ENCODE peak calls at places on chromosomes 6 and 20, in nine cellular contexts. One of them, this sample, is unnamed.

GRCh38 chr20:23954008-23954745 is 34.4 kb downstream of the GGTLC1 start:
- DNase-seq in hypothalamus: no peak
- DNase-seq in naive thymus-derived CD8-positive, alpha-beta T cell: no peak
- DNase-seq in GM04503: no peak
- DNase-seq in right cardiac atrium: no peak
- DNase-seq in AG20443: no peak
- DNase-seq in activated gamma-delta T cell: no peak
- DNase-seq in stimulated activated naive B cell treated with anti-CD40 and anti-IgM and Interleukin-4, amounts not matched to agents 10 μg/mL and 1 μg/mL and 100 μg/mL, for 72 hours: no peak
- DNase-seq in HS-5: no peak
- DNase-seq in this sample: no peak

GRCh38 chr20:19631410-19631809 is 126.6 kb upstream of the RIN2 start:
- DNase-seq in right cardiac atrium: no peak
- DNase-seq in HS-5: no peak
- DNase-seq in activated gamma-delta T cell: no peak
- DNase-seq in GM04503: no peak
- DNase-seq in hypothalamus: no peak
- DNase-seq in AG20443: no peak
- DNase-seq in stimulated activated naive B cell treated with anti-CD40 and anti-IgM and Interleukin-4, amounts not matched to agents 10 μg/mL and 1 μg/mL and 100 μg/mL, for 72 hours: no peak
- DNase-seq in naive thymus-derived CD8-positive, alpha-beta T cell: no peak
- DNase-seq in this sample: no peak

GRCh38 chr6:135021310-135022049 is 33.1 kb downstream of the HBS1L start:
- DNase-seq in HS-5: no peak
- DNase-seq in hypothalamus: no peak
- DNase-seq in GM04503: no peak
- DNase-seq in naive thymus-derived CD8-positive, alpha-beta T cell: no peak
- DNase-seq in activated gamma-delta T cell: no peak
- DNase-seq in right cardiac atrium: no peak
- DNase-seq in stimulated activated naive B cell treated with anti-CD40 and anti-IgM and Interleukin-4, amounts not matched to agents 10 μg/mL and 1 μg/mL and 100 μg/mL, for 72 hours: no peak
- DNase-seq in AG20443: no peak
- DNase-seq in this sample: no peak

GRCh38 chr6:160079686-160080043 is 42.0 kb upstream of the SLC22A1 start:
- DNase-seq in GM04503: no peak
- DNase-seq in activated gamma-delta T cell: no peak
- DNase-seq in stimulated activated naive B cell treated with anti-CD40 and anti-IgM and Interleukin-4, amounts not matched to agents 10 μg/mL and 1 μg/mL and 100 μg/mL, for 72 hours: no peak
- DNase-seq in naive thymus-derived CD8-positive, alpha-beta T cell: no peak
- DNase-seq in hypothalamus: no peak
- DNase-seq in right cardiac atrium: no peak
- DNase-seq in HS-5: no peak
- DNase-seq in AG20443: no peak
- DNase-seq in this sample: no peak

GRCh38 chr6:17709476-17709875 is 2.8 kb upstream of the NUP153 start:
- DNase-seq in AG20443: no peak
- DNase-seq in right cardiac atrium: no peak
- DNase-seq in HS-5: no peak
- DNase-seq in naive thymus-derived CD8-positive, alpha-beta T cell: no peak
- DNase-seq in GM04503: no peak
- DNase-seq in activated gamma-delta T cell: no peak
- DNase-seq in hypothalamus: no peak
- DNase-seq in stimulated activated naive B cell treated with anti-CD40 and anti-IgM and Interleukin-4, amounts not matched to agents 10 μg/mL and 1 μg/mL and 100 μg/mL, for 72 hours: no peak
- DNase-seq in this sample: no peak

GRCh38 chr6:98777762-98778161 is 56.6 kb upstream of the POU3F2 start:
- DNase-seq in AG20443: no peak
- DNase-seq in hypothalamus: no peak
- DNase-seq in GM04503: no peak
- DNase-seq in naive thymus-derived CD8-positive, alpha-beta T cell: no peak
- DNase-seq in right cardiac atrium: no peak
- DNase-seq in stimulated activated naive B cell treated with anti-CD40 and anti-IgM and Interleukin-4, amounts not matched to agents 10 μg/mL and 1 μg/mL and 100 μg/mL, for 72 hours: no peak
- DNase-seq in activated gamma-delta T cell: no peak
- DNase-seq in HS-5: no peak
- DNase-seq in this sample: no peak

GRCh38 chr20:44532981-44533331 is 11.1 kb upstream of the SERINC3 start:
- DNase-seq in HS-5: peak
- DNase-seq in hypothalamus: no peak
- DNase-seq in activated gamma-delta T cell: no peak
- DNase-seq in right cardiac atrium: no peak
- DNase-seq in naive thymus-derived CD8-positive, alpha-beta T cell: no peak
- DNase-seq in AG20443: no peak
- DNase-seq in stimulated activated naive B cell treated with anti-CD40 and anti-IgM and Interleukin-4, amounts not matched to agents 10 μg/mL and 1 μg/mL and 100 μg/mL, for 72 hours: no peak
- DNase-seq in GM04503: no peak
- DNase-seq in this sample: no peak

GRCh38 chr6:16243055-16243454 is 4.7 kb downstream of the GMPR start:
- DNase-seq in right cardiac atrium: no peak
- DNase-seq in HS-5: no peak
- DNase-seq in GM04503: peak
- DNase-seq in stimulated activated naive B cell treated with anti-CD40 and anti-IgM and Interleukin-4, amounts not matched to agents 10 μg/mL and 1 μg/mL and 100 μg/mL, for 72 hours: no peak
- DNase-seq in AG20443: peak
- DNase-seq in activated gamma-delta T cell: no peak
- DNase-seq in hypothalamus: no peak
- DNase-seq in naive thymus-derived CD8-positive, alpha-beta T cell: no peak
- DNase-seq in this sample: no peak

GRCh38 chr6:114051031-114051430 is 80.1 kb upstream of the HDAC2 start:
- DNase-seq in GM04503: no peak
- DNase-seq in right cardiac atrium: no peak
- DNase-seq in naive thymus-derived CD8-positive, alpha-beta T cell: no peak
- DNase-seq in hypothalamus: no peak
- DNase-seq in AG20443: no peak
- DNase-seq in stimulated activated naive B cell treated with anti-CD40 and anti-IgM and Interleukin-4, amounts not matched to agents 10 μg/mL and 1 μg/mL and 100 μg/mL, for 72 hours: no peak
- DNase-seq in activated gamma-delta T cell: no peak
- DNase-seq in HS-5: no peak
- DNase-seq in this sample: no peak

GRCh38 chr6:36128793-36129192 is 1.5 kb upstream of the MAPK13 start:
- DNase-seq in activated gamma-delta T cell: no peak
- DNase-seq in HS-5: no peak
- DNase-seq in hypothalamus: no peak
- DNase-seq in AG20443: no peak
- DNase-seq in stimulated activated naive B cell treated with anti-CD40 and anti-IgM and Interleukin-4, amounts not matched to agents 10 μg/mL and 1 μg/mL and 100 μg/mL, for 72 hours: no peak
- DNase-seq in right cardiac atrium: no peak
- DNase-seq in GM04503: no peak
- DNase-seq in naive thymus-derived CD8-positive, alpha-beta T cell: no peak
- DNase-seq in this sample: no peak

GRCh38 chr20:57869291-57869950 is 159.6 kb upstream of the PMEPA1 start:
- DNase-seq in naive thymus-derived CD8-positive, alpha-beta T cell: no peak
- DNase-seq in hypothalamus: no peak
- DNase-seq in right cardiac atrium: no peak
- DNase-seq in GM04503: no peak
- DNase-seq in HS-5: no peak
- DNase-seq in AG20443: no peak
- DNase-seq in stimulated activated naive B cell treated with anti-CD40 and anti-IgM and Interleukin-4, amounts not matched to agents 10 μg/mL and 1 μg/mL and 100 μg/mL, for 72 hours: no peak
- DNase-seq in activated gamma-delta T cell: no peak
- DNase-seq in this sample: no peak

GRCh38 chr20:44738779-44739477 is 6.7 kb upstream of the KCNK15 start:
- DNase-seq in stimulated activated naive B cell treated with anti-CD40 and anti-IgM and Interleukin-4, amounts not matched to agents 10 μg/mL and 1 μg/mL and 100 μg/mL, for 72 hours: peak
- DNase-seq in right cardiac atrium: peak
- DNase-seq in hypothalamus: peak
- DNase-seq in naive thymus-derived CD8-positive, alpha-beta T cell: no peak
- DNase-seq in AG20443: peak
- DNase-seq in HS-5: no peak
- DNase-seq in activated gamma-delta T cell: no peak
- DNase-seq in GM04503: no peak
- DNase-seq in this sample: peak

GRCh38 chr20:50678213-50678898 is 13.0 kb downstream of the RIPOR3 start:
- DNase-seq in GM04503: no peak
- DNase-seq in stimulated activated naive B cell treated with anti-CD40 and anti-IgM and Interleukin-4, amounts not matched to agents 10 μg/mL and 1 μg/mL and 100 μg/mL, for 72 hours: no peak
- DNase-seq in HS-5: no peak
- DNase-seq in naive thymus-derived CD8-positive, alpha-beta T cell: no peak
- DNase-seq in AG20443: no peak
- DNase-seq in activated gamma-delta T cell: no peak
- DNase-seq in hypothalamus: no peak
- DNase-seq in right cardiac atrium: peak
- DNase-seq in this sample: no peak

GRCh38 chr6:133254552-133255228 is 13.5 kb downstream of the EYA4 start:
- DNase-seq in right cardiac atrium: no peak
- DNase-seq in stimulated activated naive B cell treated with anti-CD40 and anti-IgM and Interleukin-4, amounts not matched to agents 10 μg/mL and 1 μg/mL and 100 μg/mL, for 72 hours: no peak
- DNase-seq in GM04503: no peak
- DNase-seq in hypothalamus: no peak
- DNase-seq in naive thymus-derived CD8-positive, alpha-beta T cell: no peak
- DNase-seq in AG20443: no peak
- DNase-seq in activated gamma-delta T cell: no peak
- DNase-seq in HS-5: peak
- DNase-seq in this sample: no peak

GRCh38 chr6:2733324-2733723 is 17.4 kb downstream of the MYLK4 start:
- DNase-seq in stimulated activated naive B cell treated with anti-CD40 and anti-IgM and Interleukin-4, amounts not matched to agents 10 μg/mL and 1 μg/mL and 100 μg/mL, for 72 hours: peak
- DNase-seq in AG20443: no peak
- DNase-seq in right cardiac atrium: peak
- DNase-seq in naive thymus-derived CD8-positive, alpha-beta T cell: peak
- DNase-seq in hypothalamus: peak
- DNase-seq in HS-5: no peak
- DNase-seq in activated gamma-delta T cell: no peak
- DNase-seq in GM04503: no peak
- DNase-seq in this sample: no peak

GRCh38 chr20:34269996-34270627 is 28.9 kb downstream of the ASIP start:
- DNase-seq in stimulated activated naive B cell treated with anti-CD40 and anti-IgM and Interleukin-4, amounts not matched to agents 10 μg/mL and 1 μg/mL and 100 μg/mL, for 72 hours: no peak
- DNase-seq in naive thymus-derived CD8-positive, alpha-beta T cell: no peak
- DNase-seq in right cardiac atrium: peak
- DNase-seq in HS-5: no peak
- DNase-seq in AG20443: peak
- DNase-seq in activated gamma-delta T cell: no peak
- DNase-seq in hypothalamus: no peak
- DNase-seq in GM04503: no peak
- DNase-seq in this sample: peak

GRCh38 chr20:62914970-62915457 is 11.3 kb downstream of the DIDO1 start:
- DNase-seq in AG20443: peak
- DNase-seq in HS-5: no peak
- DNase-seq in GM04503: no peak
- DNase-seq in naive thymus-derived CD8-positive, alpha-beta T cell: peak
- DNase-seq in activated gamma-delta T cell: no peak
- DNase-seq in right cardiac atrium: no peak
- DNase-seq in stimulated activated naive B cell treated with anti-CD40 and anti-IgM and Interleukin-4, amounts not matched to agents 10 μg/mL and 1 μg/mL and 100 μg/mL, for 72 hours: no peak
- DNase-seq in hypothalamus: peak
- DNase-seq in this sample: peak

GRCh38 chr6:121158924-121159323 is 175.4 kb downstream of the TBC1D32 start:
- DNase-seq in right cardiac atrium: no peak
- DNase-seq in stimulated activated naive B cell treated with anti-CD40 and anti-IgM and Interleukin-4, amounts not matched to agents 10 μg/mL and 1 μg/mL and 100 μg/mL, for 72 hours: no peak
- DNase-seq in activated gamma-delta T cell: no peak
- DNase-seq in GM04503: no peak
- DNase-seq in naive thymus-derived CD8-positive, alpha-beta T cell: no peak
- DNase-seq in HS-5: no peak
- DNase-seq in hypothalamus: no peak
- DNase-seq in AG20443: no peak
- DNase-seq in this sample: no peak

GRCh38 chr6:74853991-74854390 is 351.9 kb downstream of the COL12A1 start:
- DNase-seq in activated gamma-delta T cell: no peak
- DNase-seq in HS-5: no peak
- DNase-seq in GM04503: no peak
- DNase-seq in naive thymus-derived CD8-positive, alpha-beta T cell: no peak
- DNase-seq in right cardiac atrium: no peak
- DNase-seq in stimulated activated naive B cell treated with anti-CD40 and anti-IgM and Interleukin-4, amounts not matched to agents 10 μg/mL and 1 μg/mL and 100 μg/mL, for 72 hours: no peak
- DNase-seq in hypothalamus: no peak
- DNase-seq in AG20443: no peak
- DNase-seq in this sample: no peak

GRCh38 chr6:35919085-35919826 is 1.6 kb downstream of the SRPK1 start:
- DNase-seq in AG20443: no peak
- DNase-seq in activated gamma-delta T cell: no peak
- DNase-seq in right cardiac atrium: no peak
- DNase-seq in HS-5: no peak
- DNase-seq in naive thymus-derived CD8-positive, alpha-beta T cell: no peak
- DNase-seq in stimulated activated naive B cell treated with anti-CD40 and anti-IgM and Interleukin-4, amounts not matched to agents 10 μg/mL and 1 μg/mL and 100 μg/mL, for 72 hours: no peak
- DNase-seq in hypothalamus: no peak
- DNase-seq in GM04503: no peak
- DNase-seq in this sample: no peak

GRCh38 chr6:7051780-7052440 is 55.9 kb upstream of the RREB1 start:
- DNase-seq in stimulated activated naive B cell treated with anti-CD40 and anti-IgM and Interleukin-4, amounts not matched to agents 10 μg/mL and 1 μg/mL and 100 μg/mL, for 72 hours: peak
- DNase-seq in naive thymus-derived CD8-positive, alpha-beta T cell: peak
- DNase-seq in AG20443: peak
- DNase-seq in HS-5: no peak
- DNase-seq in activated gamma-delta T cell: peak
- DNase-seq in right cardiac atrium: peak
- DNase-seq in GM04503: no peak
- DNase-seq in hypothalamus: peak
- DNase-seq in this sample: peak

GRCh38 chr20:1286267-1287036 is 20.4 kb downstream of the SNPH start:
- DNase-seq in activated gamma-delta T cell: no peak
- DNase-seq in HS-5: no peak
- DNase-seq in naive thymus-derived CD8-positive, alpha-beta T cell: peak
- DNase-seq in stimulated activated naive B cell treated with anti-CD40 and anti-IgM and Interleukin-4, amounts not matched to agents 10 μg/mL and 1 μg/mL and 100 μg/mL, for 72 hours: no peak
- DNase-seq in right cardiac atrium: no peak
- DNase-seq in GM04503: no peak
- DNase-seq in hypothalamus: no peak
- DNase-seq in AG20443: no peak
- DNase-seq in this sample: no peak

GRCh38 chr6:141483561-141484061 is 649.1 kb upstream of the GJE1 start:
- DNase-seq in right cardiac atrium: peak
- DNase-seq in naive thymus-derived CD8-positive, alpha-beta T cell: peak
- DNase-seq in hypothalamus: no peak
- DNase-seq in GM04503: peak
- DNase-seq in activated gamma-delta T cell: no peak
- DNase-seq in stimulated activated naive B cell treated with anti-CD40 and anti-IgM and Interleukin-4, amounts not matched to agents 10 μg/mL and 1 μg/mL and 100 μg/mL, for 72 hours: peak
- DNase-seq in AG20443: peak
- DNase-seq in HS-5: peak
- DNase-seq in this sample: peak

GRCh38 chr20:50540620-50541605 is 30.7 kb downstream of the PTPN1 start:
- DNase-seq in stimulated activated naive B cell treated with anti-CD40 and anti-IgM and Interleukin-4, amounts not matched to agents 10 μg/mL and 1 μg/mL and 100 μg/mL, for 72 hours: no peak
- DNase-seq in hypothalamus: no peak
- DNase-seq in activated gamma-delta T cell: no peak
- DNase-seq in HS-5: peak
- DNase-seq in AG20443: peak
- DNase-seq in naive thymus-derived CD8-positive, alpha-beta T cell: no peak
- DNase-seq in right cardiac atrium: no peak
- DNase-seq in GM04503: peak
- DNase-seq in this sample: no peak

GRCh38 chr6:28443112-28443773 is at the start of gene ZSCAN23:
- DNase-seq in stimulated activated naive B cell treated with anti-CD40 and anti-IgM and Interleukin-4, amounts not matched to agents 10 μg/mL and 1 μg/mL and 100 μg/mL, for 72 hours: peak
- DNase-seq in GM04503: peak
- DNase-seq in AG20443: peak
- DNase-seq in activated gamma-delta T cell: peak
- DNase-seq in naive thymus-derived CD8-positive, alpha-beta T cell: peak
- DNase-seq in HS-5: peak
- DNase-seq in hypothalamus: peak
- DNase-seq in right cardiac atrium: peak
- DNase-seq in this sample: peak

GRCh38 chr6:148829415-148830101 is 82.7 kb downstream of the UST start:
- DNase-seq in naive thymus-derived CD8-positive, alpha-beta T cell: no peak
- DNase-seq in right cardiac atrium: no peak
- DNase-seq in stimulated activated naive B cell treated with anti-CD40 and anti-IgM and Interleukin-4, amounts not matched to agents 10 μg/mL and 1 μg/mL and 100 μg/mL, for 72 hours: no peak
- DNase-seq in HS-5: no peak
- DNase-seq in AG20443: no peak
- DNase-seq in GM04503: no peak
- DNase-seq in activated gamma-delta T cell: no peak
- DNase-seq in hypothalamus: no peak
- DNase-seq in this sample: no peak

GRCh38 chr20:64112691-64113443 is 5.5 kb upstream of the NPBWR2 start:
- DNase-seq in AG20443: no peak
- DNase-seq in HS-5: no peak
- DNase-seq in GM04503: no peak
- DNase-seq in hypothalamus: no peak
- DNase-seq in right cardiac atrium: peak
- DNase-seq in activated gamma-delta T cell: no peak
- DNase-seq in naive thymus-derived CD8-positive, alpha-beta T cell: no peak
- DNase-seq in stimulated activated naive B cell treated with anti-CD40 and anti-IgM and Interleukin-4, amounts not matched to agents 10 μg/mL and 1 μg/mL and 100 μg/mL, for 72 hours: no peak
- DNase-seq in this sample: no peak

GRCh38 chr6:193773-194310 is 98.4 kb upstream of the DUSP22 start:
- DNase-seq in right cardiac atrium: no peak
- DNase-seq in activated gamma-delta T cell: no peak
- DNase-seq in AG20443: no peak
- DNase-seq in stimulated activated naive B cell treated with anti-CD40 and anti-IgM and Interleukin-4, amounts not matched to agents 10 μg/mL and 1 μg/mL and 100 μg/mL, for 72 hours: peak
- DNase-seq in naive thymus-derived CD8-positive, alpha-beta T cell: no peak
- DNase-seq in HS-5: no peak
- DNase-seq in GM04503: no peak
- DNase-seq in hypothalamus: no peak
- DNase-seq in this sample: no peak

GRCh38 chr6:152099816-152100618 is 292.5 kb downstream of the ESR1 start:
- DNase-seq in HS-5: peak
- DNase-seq in GM04503: no peak
- DNase-seq in stimulated activated naive B cell treated with anti-CD40 and anti-IgM and Interleukin-4, amounts not matched to agents 10 μg/mL and 1 μg/mL and 100 μg/mL, for 72 hours: no peak
- DNase-seq in naive thymus-derived CD8-positive, alpha-beta T cell: no peak
- DNase-seq in activated gamma-delta T cell: no peak
- DNase-seq in right cardiac atrium: peak
- DNase-seq in hypothalamus: no peak
- DNase-seq in AG20443: peak
- DNase-seq in this sample: peak

GRCh38 chr6:137931849-137932465 is 64.9 kb downstream of the TNFAIP3 start:
- DNase-seq in hypothalamus: no peak
- DNase-seq in GM04503: no peak
- DNase-seq in AG20443: no peak
- DNase-seq in right cardiac atrium: no peak
- DNase-seq in naive thymus-derived CD8-positive, alpha-beta T cell: no peak
- DNase-seq in activated gamma-delta T cell: no peak
- DNase-seq in HS-5: no peak
- DNase-seq in stimulated activated naive B cell treated with anti-CD40 and anti-IgM and Interleukin-4, amounts not matched to agents 10 μg/mL and 1 μg/mL and 100 μg/mL, for 72 hours: no peak
- DNase-seq in this sample: no peak

GRCh38 chr6:120608826-120609225 is 725.5 kb downstream of the TBC1D32 start:
- DNase-seq in HS-5: peak
- DNase-seq in activated gamma-delta T cell: no peak
- DNase-seq in stimulated activated naive B cell treated with anti-CD40 and anti-IgM and Interleukin-4, amounts not matched to agents 10 μg/mL and 1 μg/mL and 100 μg/mL, for 72 hours: no peak
- DNase-seq in naive thymus-derived CD8-positive, alpha-beta T cell: no peak
- DNase-seq in right cardiac atrium: no peak
- DNase-seq in AG20443: peak
- DNase-seq in GM04503: no peak
- DNase-seq in hypothalamus: no peak
- DNase-seq in this sample: no peak